ENCODE peak calls at places on chromosomes 2 and 18, in four cellular contexts. I is choroid plexus epithelial cell, H is progenitor cell of endocrine pancreas, Z is spleen. L is an unnamed sample.

GRCh38 chr18:829432-829831 is 17.4 kb upstream of the YES1 start:
- DNase-seq in I (no peak), H (no peak), Z (no peak), L (no peak)

GRCh38 chr2:112917856-112918255 is 6.9 kb downstream of the IL37 start:
- DNase-seq in I (no peak), H (no peak), Z (no peak), L (no peak)

GRCh38 chr2:63189026-63189425 is 138.4 kb downstream of the OTX1 start:
- DNase-seq in I (peak; percentile 72), H (no peak), Z (no peak), L (peak; percentile 29)

GRCh38 chr2:165141601-165142000 is 62.2 kb downstream of the SCN3A start:
- DNase-seq in I (peak; percentile 23), H (no peak), Z (no peak), L (no peak)

GRCh38 chr2:172710584-172711024 is 25.0 kb upstream of the RAPGEF4 start:
- DNase-seq in I (peak; percentile 79), H (no peak), Z (no peak), L (peak; percentile 27)

GRCh38 chr18:76476665-76477561 is 18.1 kb downstream of the ZNF516 start:
- DNase-seq in I (peak; percentile 96), H (no peak), Z (no peak), L (no peak)

GRCh38 chr18:73564073-73564472 is 583.6 kb downstream of the FBXO15 start:
- DNase-seq in I (peak; percentile 72), H (no peak), Z (no peak), L (no peak)

GRCh38 chr2:219643084-219643473 is 15.6 kb downstream of the SLC4A3 start:
- DNase-seq in I (no peak), H (no peak), Z (no peak), L (no peak)

GRCh38 chr18:59549797-59550516 is 147.3 kb downstream of the CCBE1 start:
- DNase-seq in I (no peak), H (no peak), Z (no peak), L (no peak)

GRCh38 chr2:8884812-8885211 is 47.4 kb upstream of the KIDINS220 start:
- DNase-seq in I (no peak), H (no peak), Z (no peak), L (no peak)

DNA sequence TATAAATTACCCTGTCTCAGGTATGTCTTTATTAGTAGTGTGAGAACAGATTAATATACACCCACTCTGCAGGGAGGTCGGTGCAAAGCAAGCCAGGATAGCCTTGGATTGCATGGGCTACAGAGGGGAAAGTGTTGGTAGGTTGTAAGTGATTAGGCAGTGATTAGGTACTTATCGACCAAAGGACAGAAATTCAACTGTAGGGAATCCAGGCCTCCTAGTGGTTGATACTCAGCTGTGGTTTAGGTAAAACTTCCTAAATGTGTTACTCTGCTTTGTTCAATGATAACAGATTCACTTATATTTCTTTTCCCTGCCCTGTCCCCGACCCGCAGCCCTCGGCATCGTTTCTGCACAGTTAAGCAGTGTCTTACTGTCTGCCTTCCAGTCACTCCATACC is 444.0 kb downstream of the FIGN start:
- DNase-seq in I (no peak), H (no peak), Z (no peak), L (no peak)
- TF ChIP-seq CTCF in I (peak; percentile 26), H (no peak), Z (no peak), L (no peak)

GRCh38 chr18:48342125-48342524 is 67.1 kb downstream of the ZBTB7C start:
- DNase-seq in I (no peak), H (no peak), Z (peak; percentile 56), L (no peak)

GRCh38 chr18:48347756-48348326 is 61.3 kb downstream of the ZBTB7C start:
- DNase-seq in I (no peak), H (no peak), Z (no peak), L (no peak)

GRCh38 chr18:48342588-48342987 is 66.6 kb downstream of the ZBTB7C start:
- DNase-seq in I (no peak), H (no peak), Z (no peak), L (no peak)

GRCh38 chr18:48348739-48349138 is 60.4 kb downstream of the ZBTB7C start:
- DNase-seq in I (no peak), H (no peak), Z (peak; percentile 59), L (peak; percentile 18)

DNA sequence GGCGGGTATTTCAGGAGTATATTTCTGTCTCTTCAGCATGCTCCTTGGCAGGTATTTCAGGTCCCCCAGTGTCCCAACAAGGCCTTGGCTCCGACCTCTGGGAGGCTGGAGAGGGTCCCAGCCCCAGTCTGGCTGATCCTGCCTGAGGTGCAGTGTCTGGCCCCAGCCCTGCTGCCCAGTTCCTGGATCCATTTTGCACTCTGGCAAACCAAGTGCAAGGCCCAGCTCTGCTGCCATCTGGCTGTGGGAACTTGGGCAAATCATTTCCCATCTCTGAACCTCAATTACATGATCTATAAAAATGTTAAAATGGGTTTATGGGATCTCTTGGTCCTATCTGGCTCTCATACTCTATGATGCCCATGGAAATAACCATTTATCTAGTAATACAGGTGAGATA is 63.6 kb downstream of the ZBTB7C start:
- DNase-seq in I (peak; percentile 41), H (no peak), Z (peak; percentile 58), L (no peak)
- TF ChIP-seq CTCF in I (peak; percentile 73), H (no peak), Z (no peak), L (no peak)

GRCh38 chr2:170736628-170737027 is 21.5 kb downstream of the SP5 start:
- DNase-seq in I (no peak), H (no peak), Z (no peak), L (no peak)
- TF ChIP-seq CTCF in I (no peak), H (no peak), Z (no peak), L (no peak)

GRCh38 chr18:4453712-4454547 is 1.2 kb downstream of the DLGAP1 start:
- DNase-seq in I (no peak), H (peak; percentile 33), Z (peak; percentile 69), L (peak; percentile 73)

GRCh38 chr18:4454548-4455112 is 477 bp downstream of the DLGAP1 start:
- DNase-seq in I (no peak), H (peak; percentile 32), Z (no peak), L (peak; percentile 55)

GRCh38 chr18:4450065-4450676 is 4.9 kb downstream of the DLGAP1 start:
- DNase-seq in I (no peak), H (no peak), Z (no peak), L (no peak)

DNA sequence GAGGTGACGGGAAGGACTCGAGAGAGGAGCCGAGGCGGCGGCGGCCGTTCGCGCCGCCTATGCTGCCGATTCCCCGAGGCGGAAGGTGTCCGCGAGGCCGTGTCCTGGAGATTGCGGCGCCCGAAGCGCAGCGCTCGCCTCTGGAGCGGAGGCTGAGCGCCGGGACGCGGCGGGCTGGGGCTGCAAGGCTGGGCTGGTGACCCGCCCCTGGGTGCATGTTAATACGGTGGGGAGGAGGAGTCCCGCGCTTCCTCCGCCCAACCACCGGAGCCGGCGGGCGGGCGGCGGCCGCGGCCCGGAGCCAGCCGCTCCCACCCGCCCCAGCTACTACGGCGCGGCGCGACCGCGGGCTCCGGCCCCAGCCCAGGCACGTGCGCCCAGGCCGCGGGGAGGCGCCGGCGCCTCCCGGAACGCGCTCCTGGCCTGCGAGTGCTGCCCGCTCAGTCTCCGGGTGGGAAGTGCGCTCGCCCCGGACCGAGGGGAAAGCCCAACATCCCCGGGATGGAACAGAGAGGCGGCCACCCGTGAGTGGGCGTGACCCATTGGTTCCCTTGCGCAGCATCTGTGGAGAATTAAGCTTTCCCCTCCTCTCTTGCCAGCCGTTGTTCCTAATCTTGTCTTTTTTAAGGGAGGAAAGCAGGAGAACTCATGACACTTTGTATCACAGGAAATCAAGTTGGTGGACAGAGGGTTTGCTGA is at the start of gene DLGAP1:
- DNase-seq in I (peak; percentile 4), H (peak; percentile 63), Z (peak; percentile 74), L (peak; percentile 84)
- TF ChIP-seq CTCF in I (no peak), H (no peak), Z (no peak), L (no peak)